ENCODE peak calls at places on chromosomes 3 and 15, in seven cellular contexts. C, Q, P, J, R, H and W are unnamed samples.

GRCh38 chr15:62087671-62088360 is 21.0 kb downstream of the C2CD4A start:
- DNase-seq in H (no peak), C (peak; percentile 61), P (no peak), R (no peak), J (no peak), Q (no peak), W (no peak)

GRCh38 chr3:21274000-21274671 is 476.9 kb downstream of the ZNF385D start:
- DNase-seq in C (peak; percentile 70), Q (no peak), R (no peak), P (no peak), H (no peak), J (no peak), W (no peak)

GRCh38 chr15:33675246-33675645 is 293.1 kb upstream of the CHRM5 start:
- DNase-seq in Q (no peak), J (peak; percentile 49), H (no peak), P (peak; percentile 24), C (peak; percentile 38), R (no peak), W (no peak)

GRCh38 chr3:120506828-120507774 is 56.3 kb upstream of the FSTL1 start:
- DNase-seq in C (peak; percentile 79), P (peak; percentile 20), J (peak; percentile 17), Q (no peak), R (peak; percentile 35), H (no peak), W (no peak)

GRCh38 chr3:60391292-60391691 is 860.0 kb downstream of the FHIT start:
- DNase-seq in J (no peak), Q (no peak), C (no peak), H (no peak), P (no peak), R (no peak), W (no peak)

GRCh38 chr3:114519415-114519814 is 225.6 kb downstream of the TIGIT start:
- DNase-seq in J (no peak), R (no peak), Q (no peak), C (peak; percentile 59), P (no peak), H (peak; percentile 57), W (no peak)

GRCh38 chr3:152460936-152461335 is 192.2 kb downstream of the MBNL1 start:
- DNase-seq in Q (no peak), J (no peak), H (no peak), C (no peak), R (no peak), P (peak; percentile 13), W (no peak)

GRCh38 chr3:6264036-6264435 is 596.9 kb upstream of the GRM7 start:
- DNase-seq in J (no peak), Q (no peak), P (no peak), R (no peak), H (no peak), C (no peak), W (no peak)

GRCh38 chr15:66751579-66751978 is 49.5 kb downstream of the SMAD6 start:
- DNase-seq in P (no peak), R (no peak), Q (no peak), J (no peak), C (no peak), H (no peak), W (no peak)

GRCh38 chr3:94115482-94115881 is 52.6 kb downstream of the NSUN3 start:
- DNase-seq in R (no peak), Q (no peak), J (peak; percentile 6), H (no peak), P (no peak), C (peak; percentile 59), W (no peak)

GRCh38 chr3:50297896-50298725 is 1.1 kb downstream of the HYAL3 start:
- DNase-seq in R (no peak), Q (no peak), C (peak; percentile 20), H (peak; percentile 53), P (no peak), J (peak; percentile 54), W (no peak)

GRCh38 chr15:70220444-70220937 is 122.8 kb upstream of the TLE3 start:
- DNase-seq in R (no peak), C (no peak), H (no peak), J (no peak), Q (no peak), P (no peak), W (no peak)

GRCh38 chr15:94075349-94075748 is 156.0 kb upstream of the MCTP2 start:
- DNase-seq in H (no peak), C (no peak), R (no peak), P (peak; percentile 14), J (no peak), Q (peak; percentile 90), W (no peak)

GRCh38 chr15:69906256-69907185 is 191.2 kb downstream of the TLE3 start:
- DNase-seq in R (no peak), H (no peak), Q (no peak), J (no peak), P (no peak), C (peak; percentile 57), W (no peak)

GRCh38 chr15:42674472-42674871 is 62.5 kb downstream of the CDAN1 start:
- DNase-seq in C (no peak), R (no peak), P (no peak), H (no peak), J (no peak), Q (no peak), W (no peak)

GRCh38 chr15:22962611-22963010 is 17.6 kb downstream of the CYFIP1 start:
- DNase-seq in C (no peak), R (no peak), J (no peak), H (no peak), P (no peak), Q (no peak), W (peak; percentile 12)

GRCh38 chr15:80982205-80982604 is 7.4 kb downstream of the MESD start:
- DNase-seq in P (no peak), R (no peak), Q (no peak), C (no peak), H (no peak), J (no peak), W (no peak)

GRCh38 chr3:171328419-171329082 is 131.7 kb downstream of the TNIK start:
- DNase-seq in H (peak; percentile 73), Q (no peak), C (peak; percentile 29), J (peak; percentile 77), R (peak; percentile 38), P (no peak), W (no peak)

GRCh38 chr3:113912551-113913246 is 35.1 kb upstream of the ZDHHC23 start:
- DNase-seq in R (peak; percentile 46), C (peak; percentile 53), Q (no peak), J (peak; percentile 55), H (no peak), P (peak; percentile 13), W (no peak)

GRCh38 chr15:60605879-60606304 is 127.0 kb upstream of the ICE2 start:
- DNase-seq in H (no peak), C (peak; percentile 89), J (no peak), R (no peak), P (no peak), Q (no peak), W (no peak)

GRCh38 chr3:194404365-194405140 is 5.5 kb upstream of the GP5 start:
- DNase-seq in C (peak; percentile 88), R (no peak), H (no peak), J (peak; percentile 73), P (peak; percentile 34), Q (no peak), W (no peak)

GRCh38 chr15:89087830-89088604 is at the start of gene ABHD2:
- DNase-seq in Q (peak; percentile 99), J (peak; percentile 100), P (peak; percentile 100), C (peak; percentile 100), R (peak; percentile 99), H (peak; percentile 99), W (peak; percentile 100)

GRCh38 chr15:57903626-57904025 is 161.9 kb downstream of the ALDH1A2 start:
- DNase-seq in J (no peak), Q (no peak), R (no peak), P (no peak), H (no peak), C (peak; percentile 74), W (no peak)

GRCh38 chr3:125605771-125606170 is 10.5 kb upstream of the OSBPL11 start:
- DNase-seq in J (peak; percentile 20), P (no peak), R (no peak), Q (no peak), H (no peak), C (no peak), W (no peak)

GRCh38 chr3:188002626-188003138 is 151.3 kb upstream of the LPP start:
- DNase-seq in C (no peak), Q (no peak), H (no peak), J (no peak), R (peak; percentile 43), P (no peak), W (no peak)

GRCh38 chr3:103499132-103499885 is 1064.5 kb downstream of the ZPLD1 start:
- DNase-seq in C (peak; percentile 81), R (no peak), H (no peak), P (no peak), Q (no peak), J (no peak), W (no peak)

GRCh38 chr15:40038267-40038653 is 721 bp downstream of the SRP14 start:
- DNase-seq in P (no peak), H (no peak), C (peak; percentile 68), R (no peak), J (peak; percentile 35), Q (no peak), W (no peak)

GRCh38 chr15:70290708-70291107 is 193.0 kb upstream of the TLE3 start:
- DNase-seq in Q (no peak), J (no peak), P (no peak), H (no peak), C (no peak), R (no peak), W (no peak)

GRCh38 chr3:80771085-80771484 is 990.4 kb downstream of the GBE1 start:
- DNase-seq in C (no peak), R (no peak), H (no peak), Q (no peak), J (peak; percentile 80), P (peak; percentile 33), W (no peak)

GRCh38 chr15:50183112-50183794 is 1.3 kb downstream of the SLC27A2 start:
- DNase-seq in J (peak; percentile 62), P (no peak), R (no peak), Q (no peak), C (no peak), H (no peak), W (no peak)
- H3K27me3 ChIP-seq in J (no peaks in the 10 kb centered on the region), P (no peaks in the 10 kb centered on the region), R (no peaks in the 10 kb centered on the region), Q (peaks cover 35% of the 10 kb centered on the region), C (peaks cover 36% of the 10 kb centered on the region), H (peaks cover 29% of the 10 kb centered on the region), W (peaks cover 18% of the 10 kb centered on the region)

GRCh38 chr3:47079432-47079831 is 84.5 kb downstream of the SETD2 start:
- DNase-seq in C (no peak), R (no peak), P (no peak), Q (no peak), H (no peak), J (no peak), W (no peak)
- H3K4me1 ChIP-seq in C (no peaks in the 10 kb centered on the region), R (no peaks in the 10 kb centered on the region), P (no peaks in the 10 kb centered on the region), Q (no peaks in the 10 kb centered on the region), H (no peaks in the 10 kb centered on the region), J (no peaks in the 10 kb centered on the region), W (no peaks in the 10 kb centered on the region)

GRCh38 chr15:65375871-65376552 is 1.8 kb downstream of the IGDCC3 start:
- DNase-seq in P (no peak), J (no peak), Q (no peak), H (no peak), R (no peak), C (no peak), W (peak; percentile 45)
- H3K27me3 ChIP-seq in P (no peaks in the 10 kb centered on the region), J (peaks cover 65% of the 10 kb centered on the region), Q (peaks cover 75% of the 10 kb centered on the region), H (peaks cover 70% of the 10 kb centered on the region), R (no peaks in the 10 kb centered on the region), C (peaks cover 65% of the 10 kb centered on the region), W (peaks cover 75% of the 10 kb centered on the region)

DNA sequence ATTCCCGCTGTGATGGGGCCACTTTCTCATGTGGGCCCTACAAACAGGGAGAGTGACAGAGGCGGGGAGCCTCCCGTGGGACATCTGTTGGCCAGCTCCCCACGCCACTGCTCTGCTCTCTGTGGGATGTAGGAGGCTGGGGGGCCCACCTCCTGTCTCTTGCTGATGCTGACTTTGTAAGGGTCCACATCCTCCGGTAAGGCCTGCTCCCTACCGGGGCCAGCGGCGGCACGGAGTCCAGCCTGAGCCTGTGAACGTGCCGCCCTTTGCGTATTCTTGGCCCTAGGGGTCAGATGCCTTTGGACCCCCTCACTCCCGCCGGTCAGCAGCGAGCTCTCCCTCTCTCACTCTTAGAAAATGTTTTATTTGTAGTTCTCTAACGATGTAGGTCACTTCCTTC is 153.2 kb downstream of the LRRC28 start:
- DNase-seq in H (no peak), Q (no peak), R (no peak), J (no peak), P (no peak), C (no peak), W (no peak)
- H3K4me1 ChIP-seq in H (peaks cover 35% of the 10 kb centered on the region), Q (peaks cover 33% of the 10 kb centered on the region), R (no peaks in the 10 kb centered on the region), J (no peaks in the 10 kb centered on the region), P (peaks cover 12% of the 10 kb centered on the region), C (peaks cover 12% of the 10 kb centered on the region), W (no peaks in the 10 kb centered on the region)